ENCODE peak calls at places on chromosome 13, in five cellular contexts. E is cardiac muscle cell, C is progenitor cell of endocrine pancreas, S is EL, J is DMS153. P is an unnamed sample.
A peak's percentile ranks its signal among the peaks of the same experiment; 100 is the strongest.

GRCh38 chr13:98503175-98504028 is 73.5 kb downstream of the STK24 start:
- DNase-seq in C (no peak), S (no peak), J (no peak), E (no peak), P (no peak)

GRCh38 chr13:76769238-76769859 is 116.9 kb downstream of the KCTD12 start:
- DNase-seq in J (no peak), S (no peak), C (no peak), E (no peak), P (no peak)

GRCh38 chr13:65638572-65639168 is 1591.5 kb downstream of the PCDH9 start:
- DNase-seq in C (no peak), E (peak; percentile 79), J (no peak), S (peak; percentile 56), P (peak; percentile 37)

GRCh38 chr13:71067164-71067815 is 799.7 kb downstream of the DACH1 start:
- DNase-seq in S (no peak), J (peak; percentile 17), C (no peak), E (no peak), P (no peak)

GRCh38 chr13:111129465-111130110 is 14.5 kb downstream of the ARHGEF7 start:
- DNase-seq in E (no peak), J (no peak), C (no peak), S (no peak), P (no peak)

GRCh38 chr13:108322206-108322824 is 52.8 kb downstream of the TNFSF13B start:
- DNase-seq in E (peak; percentile 57), C (no peak), J (peak; percentile 5), S (peak; percentile 25), P (peak; percentile 43)

GRCh38 chr13:111893607-111894443 is 173.1 kb upstream of the SOX1 start:
- DNase-seq in C (peak; percentile 12), S (no peak), E (no peak), J (no peak), P (no peak)

GRCh38 chr13:113856716-113857065 is 7.2 kb downstream of the GAS6 start:
- DNase-seq in C (no peak), S (peak; percentile 85), J (no peak), E (peak; percentile 41), P (peak; percentile 71)

GRCh38 chr13:49828452-49828851 is 36.0 kb upstream of the KPNA3 start:
- DNase-seq in C (no peak), J (no peak), S (no peak), E (no peak), P (no peak)

GRCh38 chr13:98664047-98664446 is 87.1 kb upstream of the STK24 start:
- DNase-seq in C (no peak), J (no peak), S (peak; percentile 66), E (peak; percentile 21), P (peak; percentile 13)

GRCh38 chr13:109698779-109699178 is 87.6 kb downstream of the IRS2 start:
- DNase-seq in E (peak; percentile 70), S (peak; percentile 58), J (no peak), C (no peak), P (peak; percentile 86)

GRCh38 chr13:59914556-59914955 is 249.2 kb downstream of the DIAPH3 start:
- DNase-seq in S (peak; percentile 35), E (peak; percentile 2), J (no peak), C (no peak), P (peak; percentile 6)